ENCODE peak calls at places on chromosome 11, in ten cellular contexts. X, D, C, I, N, E, M, L, W and K are unnamed samples.

GRCh38 chr11:93957553-93957952 is 63.6 kb upstream of the HEPHL1 start:
- DNase-seq in D (no peak), E (no peak), W (no peak), L (no peak), N (no peak), C (no peak), M (no peak), X (no peak), I (no peak), K (no peak)

GRCh38 chr11:87473174-87473573 is 435.4 kb downstream of the TMEM135 start:
- DNase-seq in D (peak), I (no peak), N (peak), X (no peak), E (no peak), M (no peak), L (peak), C (no peak), W (peak), K (no peak)

GRCh38 chr11:27124514-27125264 is 84.1 kb downstream of the BBOX1 start:
- DNase-seq in D (no peak), W (no peak), I (no peak), X (peak), M (no peak), C (no peak), N (peak), E (no peak), L (no peak), K (no peak)

GRCh38 chr11:12066056-12066798 is 44.2 kb upstream of the MICAL2 start:
- DNase-seq in I (peak), L (peak), D (peak), X (peak), W (peak), M (no peak), C (peak), N (peak), E (peak), K (peak)

GRCh38 chr11:112655386-112655785 is 305.8 kb upstream of the NCAM1 start:
- DNase-seq in W (no peak), D (peak), C (peak), I (no peak), E (no peak), M (no peak), N (peak), L (peak), X (peak), K (no peak)

GRCh38 chr11:3894128-3894731 is 38.8 kb downstream of the STIM1 start:
- DNase-seq in D (no peak), X (peak), E (peak), M (no peak), C (no peak), N (no peak), L (peak), I (no peak), W (no peak), K (peak)

GRCh38 chr11:67384851-67385366 is 6.9 kb upstream of the RAD9A start:
- DNase-seq in W (no peak), D (no peak), N (no peak), X (peak), C (peak), M (no peak), L (peak), E (no peak), I (no peak), K (no peak)

GRCh38 chr11:112525844-112526590 is 265.4 kb upstream of the PLET1 start:
- DNase-seq in X (no peak), D (no peak), N (no peak), I (no peak), M (no peak), E (no peak), W (no peak), C (no peak), L (no peak), K (no peak)

GRCh38 chr11:112620621-112621394 is 340.4 kb upstream of the NCAM1 start:
- DNase-seq in C (peak), W (no peak), N (no peak), I (no peak), L (peak), E (no peak), M (no peak), X (no peak), D (peak), K (peak)

GRCh38 chr11:113148076-113148475 is 166.3 kb upstream of the TTC12 start:
- DNase-seq in M (no peak), I (no peak), E (no peak), C (no peak), D (no peak), N (no peak), W (no peak), L (no peak), X (no peak), K (no peak)

GRCh38 chr11:103358251-103358650 is 249.0 kb downstream of the DYNC2H1 start:
- DNase-seq in D (no peak), E (no peak), C (no peak), W (no peak), I (peak), M (no peak), L (peak), N (no peak), X (peak), K (no peak)

GRCh38 chr11:45461514-45461913 is 175.4 kb upstream of the SYT13 start:
- DNase-seq in C (no peak), D (no peak), L (no peak), X (no peak), N (no peak), W (no peak), E (no peak), M (no peak), I (no peak), K (no peak)

GRCh38 chr11:76918941-76919386 is 58.2 kb downstream of the ACER3 start:
- DNase-seq in C (peak), L (peak), W (peak), X (peak), M (peak), D (peak), N (peak), I (no peak), E (peak), K (no peak)

GRCh38 chr11:12182650-12183511 is 72.5 kb downstream of the MICAL2 start:
- DNase-seq in N (peak), E (no peak), C (peak), L (peak), I (peak), W (peak), D (peak), M (no peak), X (peak), K (no peak)

GRCh38 chr11:65944767-65945166 is 513 bp upstream of the TSGA10IP start:
- DNase-seq in I (no peak), D (no peak), L (no peak), C (no peak), W (no peak), X (no peak), E (no peak), N (no peak), M (no peak), K (no peak)

GRCh38 chr11:116875194-116875593 is 37.8 kb upstream of the APOA1 start:
- DNase-seq in I (no peak), N (no peak), C (no peak), D (no peak), M (no peak), L (no peak), X (no peak), E (no peak), W (no peak), K (no peak)

GRCh38 chr11:117818036-117818858 is 6.3 kb downstream of the FXYD2 start:
- DNase-seq in D (no peak), W (no peak), I (no peak), C (peak), X (peak), L (peak), E (no peak), M (no peak), N (no peak), K (peak)

GRCh38 chr11:17748044-17748443 is 13.5 kb downstream of the KCNC1 start:
- DNase-seq in N (no peak), W (no peak), D (no peak), C (no peak), E (no peak), I (no peak), L (no peak), M (no peak), X (no peak), K (no peak)

GRCh38 chr11:5123802-5124521 is 14.2 kb downstream of the OR52A5 start:
- DNase-seq in N (peak), L (peak), X (peak), D (peak), W (peak), C (peak), I (peak), E (peak), M (peak), K (peak)

GRCh38 chr11:6405039-6405667 is 13.7 kb downstream of the APBB1 start:
- DNase-seq in W (no peak), E (no peak), I (no peak), C (peak), D (peak), X (peak), L (peak), M (peak), N (no peak), K (no peak)

GRCh38 chr11:119472186-119472855 is 49.3 kb upstream of the THY1 start:
- DNase-seq in W (no peak), I (peak), C (no peak), E (no peak), L (peak), X (peak), M (no peak), D (no peak), N (no peak), K (no peak)

GRCh38 chr11:68099474-68100405 is 21.4 kb downstream of the CHKA start:
- DNase-seq in M (peak), N (no peak), D (peak), W (no peak), I (peak), L (peak), X (peak), C (peak), E (no peak), K (no peak)

GRCh38 chr11:19191530-19192169 is 10.1 kb downstream of the CSRP3 start:
- DNase-seq in I (no peak), W (no peak), X (peak), E (no peak), L (no peak), D (peak), C (peak), N (no peak), M (no peak), K (no peak)

GRCh38 chr11:43327987-43328386 is 16.2 kb downstream of the API5 start:
- DNase-seq in W (peak), N (peak), C (peak), M (no peak), D (peak), I (no peak), L (peak), E (no peak), X (peak), K (no peak)

GRCh38 chr11:42066113-42066512 is 606.7 kb upstream of the LRRC4C start:
- DNase-seq in C (no peak), D (no peak), N (no peak), W (no peak), M (no peak), E (no peak), X (peak), L (peak), I (no peak), K (no peak)

GRCh38 chr11:2530855-2531200 is 86.0 kb downstream of the KCNQ1 start:
- DNase-seq in L (no peak), W (no peak), X (no peak), I (peak), D (no peak), N (no peak), C (no peak), M (no peak), E (no peak), K (peak)

GRCh38 chr11:67001332-67001731 is 21.6 kb upstream of the SYT12 start:
- DNase-seq in N (no peak), D (no peak), C (no peak), X (no peak), L (no peak), M (no peak), I (no peak), W (no peak), E (no peak), K (no peak)

GRCh38 chr11:27926056-27926455 is 181.9 kb downstream of the KIF18A start:
- DNase-seq in W (no peak), I (no peak), N (no peak), L (no peak), D (no peak), E (no peak), M (no peak), C (no peak), X (no peak), K (no peak)

GRCh38 chr11:11057472-11057854 is 199.6 kb upstream of the ZBED5 start:
- DNase-seq in M (no peak), N (no peak), W (no peak), E (no peak), D (no peak), X (no peak), L (peak), I (no peak), C (no peak), K (no peak)

GRCh38 chr11:12377106-12377823 is at the start of gene PARVA:
- DNase-seq in L (peak), X (peak), I (peak), D (peak), W (peak), E (no peak), N (peak), C (peak), M (peak), K (no peak)

GRCh38 chr11:37849731-37850130 is 1251.7 kb upstream of the RAG2 start:
- DNase-seq in D (no peak), W (no peak), M (no peak), L (no peak), E (no peak), N (no peak), C (no peak), I (no peak), X (peak), K (no peak)

GRCh38 chr11:134276396-134277175 is 407 bp downstream of the GLB1L3 start:
- DNase-seq in X (no peak), N (no peak), D (no peak), E (no peak), L (no peak), I (no peak), M (peak), W (no peak), C (no peak), K (no peak)

GRCh38 chr11:134261626-134262488 is 8.5 kb downstream of the ACAD8 start:
- DNase-seq in N (no peak), X (peak), C (no peak), E (no peak), L (no peak), D (peak), M (peak), I (peak), W (no peak), K (no peak)

GRCh38 chr11:36264011-36264410 is 25.2 kb downstream of the COMMD9 start:
- DNase-seq in D (no peak), M (no peak), I (no peak), X (no peak), W (no peak), N (no peak), L (no peak), C (no peak), E (no peak), K (no peak)

GRCh38 chr11:14109742-14110141 is 147.2 kb downstream of the SPON1 start:
- DNase-seq in I (no peak), D (no peak), N (no peak), L (no peak), X (no peak), W (no peak), M (no peak), C (no peak), E (no peak), K (no peak)

GRCh38 chr11:76156971-76157427 is 49.3 kb downstream of the WNT11 start:
- DNase-seq in X (no peak), L (no peak), N (no peak), W (no peak), I (peak), C (no peak), M (no peak), D (no peak), E (no peak), K (no peak)

GRCh38 chr11:10746871-10747270 is 4.2 kb upstream of the CTR9 start:
- DNase-seq in M (no peak), L (no peak), D (no peak), W (no peak), X (no peak), E (no peak), C (no peak), N (no peak), I (no peak), K (no peak)

GRCh38 chr11:40879911-40880310 is 579.5 kb downstream of the LRRC4C start:
- DNase-seq in N (no peak), I (no peak), E (no peak), M (no peak), D (no peak), W (no peak), L (no peak), X (no peak), C (no peak), K (no peak)
- TF ChIP-seq CTCF in N (no peak), I (no peak), E (no peak), M (no peak), D (no peak), W (no peak), L (no peak), X (no peak), C (no peak), K (no peak)

DNA sequence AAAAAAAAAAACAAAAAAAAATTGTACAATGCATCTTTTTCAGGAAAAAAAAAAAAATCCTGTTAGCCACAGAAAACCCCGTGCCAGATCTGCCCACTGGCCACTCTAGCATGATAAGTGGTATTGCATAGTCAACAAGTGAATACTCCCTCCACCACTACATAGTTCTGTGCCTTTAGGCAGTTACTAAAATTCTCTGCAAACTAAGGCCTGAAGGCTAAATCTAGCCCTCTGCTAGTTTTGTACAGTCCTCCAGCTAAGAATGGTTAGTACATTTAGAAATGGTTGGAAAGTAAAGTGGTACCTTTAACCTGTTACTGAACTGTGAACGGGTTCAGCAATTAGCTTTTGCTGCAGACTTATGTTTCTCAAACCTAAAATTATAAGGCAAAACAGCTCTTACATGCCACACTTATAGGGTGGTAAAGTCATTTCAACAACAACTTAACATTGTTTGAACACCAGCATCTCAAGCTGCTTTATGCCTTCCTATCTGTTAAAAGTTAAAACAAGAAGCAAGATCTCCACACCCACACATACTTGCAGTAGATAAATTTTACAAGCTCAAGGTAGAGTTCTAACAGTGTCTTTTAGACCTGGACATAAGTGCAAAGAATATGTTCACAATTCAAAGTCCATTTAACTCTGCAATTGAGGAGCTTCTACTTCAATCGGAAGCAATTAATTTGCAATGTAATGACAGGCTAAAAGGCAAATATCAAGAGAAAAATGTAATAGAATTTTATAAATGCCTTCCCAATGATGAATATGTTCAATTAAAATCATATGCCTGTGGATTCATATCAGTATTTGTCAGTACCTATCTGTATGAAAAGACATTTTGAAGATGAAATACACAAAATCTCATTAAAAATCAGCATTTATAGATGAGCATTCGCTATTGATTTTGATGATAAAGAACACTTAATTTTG is 7.3 kb downstream of the C11orf71 start:
- DNase-seq in D (no peak), N (no peak), L (no peak), C (no peak), M (no peak), X (no peak), W (no peak), I (no peak), E (no peak), K (no peak)
- TF ChIP-seq CTCF in D (no peak), N (no peak), L (no peak), C (no peak), M (no peak), X (no peak), W (no peak), I (no peak), E (no peak), K (no peak)

GRCh38 chr11:131218542-131218941 is 151.9 kb upstream of the NTM start:
- DNase-seq in L (no peak), D (no peak), W (no peak), I (no peak), N (no peak), X (no peak), E (no peak), C (no peak), M (peak), K (no peak)

GRCh38 chr11:131223198-131223975 is 147.0 kb upstream of the NTM start:
- DNase-seq in M (peak), C (no peak), I (no peak), L (no peak), W (no peak), D (no peak), X (no peak), E (no peak), N (no peak), K (no peak)

GRCh38 chr11:131217313-131218297 is 152.8 kb upstream of the NTM start:
- DNase-seq in W (no peak), D (peak), E (no peak), N (no peak), L (no peak), I (no peak), X (no peak), C (no peak), M (peak), K (no peak)
- TF ChIP-seq CTCF in W (peak), D (peak), E (no peak), N (peak), L (peak), I (peak), X (peak), C (no peak), M (peak), K (no peak)

GRCh38 chr11:64330888-64331287 is 9.1 kb upstream of the CCDC88B start:
- DNase-seq in E (no peak), N (no peak), X (no peak), C (no peak), M (no peak), W (no peak), D (no peak), I (no peak), L (no peak), K (no peak)

GRCh38 chr11:64333556-64333955 is 6.4 kb upstream of the CCDC88B start:
- DNase-seq in L (no peak), E (no peak), X (no peak), M (no peak), C (no peak), N (no peak), D (no peak), W (no peak), I (no peak), K (no peak)

GRCh38 chr11:64327993-64328392 is 10.1 kb downstream of the PRDX5 start:
- DNase-seq in I (no peak), W (no peak), E (no peak), N (no peak), D (no peak), C (no peak), X (no peak), L (no peak), M (no peak), K (no peak)

GRCh38 chr11:64334764-64335741 is 5.0 kb upstream of the CCDC88B start:
- DNase-seq in W (peak), I (peak), D (peak), C (peak), E (peak), L (peak), M (peak), N (peak), X (peak), K (peak)

GRCh38 chr11:64331569-64332371 is 8.2 kb upstream of the CCDC88B start:
- DNase-seq in X (peak), L (peak), N (peak), I (peak), C (peak), E (peak), D (peak), M (peak), W (peak), K (peak)
- TF ChIP-seq CTCF in X (peak), L (peak), N (peak), I (peak), C (peak), E (peak), D (peak), M (peak), W (peak), K (peak)

GRCh38 chr11:33668951-33669596 is 31.6 kb downstream of the C11orf91 start:
- DNase-seq in X (no peak), E (no peak), N (no peak), M (no peak), W (no peak), L (no peak), I (no peak), D (no peak), C (no peak), K (no peak)

GRCh38 chr11:33670250-33671011 is 30.2 kb downstream of the C11orf91 start:
- DNase-seq in D (no peak), C (no peak), E (no peak), I (no peak), X (peak), N (no peak), L (peak), W (no peak), M (no peak), K (no peak)

GRCh38 chr11:33669598-33670249 is 30.9 kb downstream of the C11orf91 start:
- DNase-seq in C (no peak), W (no peak), E (no peak), N (no peak), D (no peak), L (peak), M (no peak), X (no peak), I (no peak), K (no peak)

GRCh38 chr11:33667819-33668467 is 32.7 kb downstream of the C11orf91 start:
- DNase-seq in X (no peak), L (no peak), I (no peak), M (no peak), D (no peak), W (no peak), C (no peak), E (no peak), N (no peak), K (no peak)

GRCh38 chr11:33668468-33668825 is 32.2 kb downstream of the C11orf91 start:
- DNase-seq in C (no peak), M (peak), W (no peak), X (no peak), N (no peak), L (peak), D (no peak), I (no peak), E (no peak), K (no peak)
- TF ChIP-seq CTCF in C (no peak), M (no peak), W (no peak), X (no peak), N (no peak), L (no peak), D (no peak), I (no peak), E (no peak), K (no peak)